ENCODE peak calls at places on chromosomes 7 and 10, in six cellular contexts. R is NCI-H2171 treated with DMSO at 0.1 percent for 48 hours; W is NCI-H2081; Z is CD8-positive, alpha-beta T cell; Q is hepatocyte; S is NCI-H82. N is an unnamed sample.

GRCh38 chr10:68543004-68543918 is 15.9 kb upstream of the SLC25A16 start:
- DNase-seq in Z (no peak), R (no peak), W (no peak), Q (peak; percentile 35), S (no peak), N (no peak)

GRCh38 chr10:18364987-18365775 is 225.0 kb downstream of the CACNB2 start:
- DNase-seq in S (peak; percentile 81), Z (no peak), W (no peak), Q (no peak), R (peak; percentile 53), N (no peak)

GRCh38 chr7:5422324-5423271 is 1.0 kb downstream of the TNRC18 start:
- DNase-seq in R (peak; percentile 46), S (peak; percentile 52), Q (peak; percentile 49), W (no peak), Z (no peak), N (no peak)

GRCh38 chr7:126698446-126698845 is 554.3 kb downstream of the GRM8 start:
- DNase-seq in R (no peak), W (no peak), Z (no peak), Q (no peak), S (no peak), N (no peak)

GRCh38 chr10:44035474-44036197 is 349.3 kb downstream of the CXCL12 start:
- DNase-seq in S (no peak), Q (no peak), R (no peak), Z (no peak), W (no peak), N (no peak)

GRCh38 chr7:9148687-9149086 is 715.3 kb downstream of the NXPH1 start:
- DNase-seq in W (no peak), Z (no peak), Q (no peak), R (no peak), S (no peak), N (no peak)

GRCh38 chr10:99457808-99458207 is 27.4 kb upstream of the GOT1 start:
- DNase-seq in Q (no peak), W (no peak), Z (no peak), S (no peak), R (no peak), N (no peak)

GRCh38 chr7:11910253-11910652 is 78.3 kb upstream of the THSD7A start:
- DNase-seq in Q (no peak), W (no peak), R (no peak), Z (no peak), S (no peak), N (no peak)

GRCh38 chr10:85667638-85668233 is 698.9 kb downstream of the GRID1 start:
- DNase-seq in R (no peak), Q (peak; percentile 44), Z (no peak), S (no peak), W (no peak), N (no peak)

GRCh38 chr10:78952018-78952417 is 116.7 kb upstream of the ZMIZ1 start:
- DNase-seq in Z (no peak), S (no peak), W (no peak), Q (no peak), R (no peak), N (no peak)

GRCh38 chr10:112904000-112904399 is 46.0 kb upstream of the TCF7L2 start:
- DNase-seq in S (no peak), Q (peak; percentile 15), R (no peak), Z (no peak), W (no peak), N (no peak)

GRCh38 chr10:14658331-14659122 is 116.2 kb downstream of the FAM107B start:
- DNase-seq in Z (peak; percentile 2), W (no peak), R (no peak), S (no peak), Q (no peak), N (no peak)

GRCh38 chr7:85770332-85770731 is 583.5 kb upstream of the SEMA3D start:
- DNase-seq in W (no peak), R (no peak), Z (no peak), Q (no peak), S (no peak), N (no peak)

GRCh38 chr10:11440250-11441150 is 170.9 kb downstream of the USP6NL start:
- DNase-seq in Q (no peak), W (no peak), R (no peak), Z (peak; percentile 25), S (no peak), N (no peak)

GRCh38 chr10:124450783-124451057 is 885 bp upstream of the NKX1-2 start:
- DNase-seq in Z (no peak), W (no peak), R (no peak), Q (no peak), S (no peak), N (no peak)

GRCh38 chr7:43092819-43093218 is 19.6 kb upstream of the HECW1 start:
- DNase-seq in Z (no peak), Q (no peak), S (no peak), R (no peak), W (no peak), N (no peak)

GRCh38 chr7:29853775-29854174 is 47.5 kb downstream of the WIPF3 start:
- DNase-seq in W (no peak), S (no peak), R (peak; percentile 41), Z (no peak), Q (no peak), N (no peak)

GRCh38 chr10:76435154-76435553 is 1003.7 kb downstream of the LRMDA start:
- DNase-seq in S (peak; percentile 12), Q (no peak), W (no peak), Z (no peak), R (no peak), N (no peak)

GRCh38 chr7:919114-919442 is 35.4 kb downstream of the ADAP1 start:
- DNase-seq in S (no peak), Z (no peak), Q (no peak), R (no peak), W (no peak), N (peak; percentile 1)

GRCh38 chr10:32155075-32155516 is 98.9 kb upstream of the KIF5B start:
- DNase-seq in W (no peak), Z (no peak), R (no peak), Q (no peak), S (no peak), N (no peak)

GRCh38 chr7:151566897-151567320 is 47.2 kb upstream of the RHEB start:
- DNase-seq in W (no peak), R (no peak), Q (peak; percentile 26), S (no peak), Z (no peak), N (no peak)

GRCh38 chr10:132310701-132311337 is 3.1 kb upstream of the STK32C start:
- DNase-seq in R (no peak), Z (no peak), Q (no peak), S (no peak), W (no peak), N (no peak)

GRCh38 chr10:25026463-25026862 is 10.1 kb downstream of the THNSL1 start:
- DNase-seq in S (no peak), R (no peak), Q (no peak), W (no peak), Z (no peak), N (no peak)

GRCh38 chr7:2629740-2630681 is 1.8 kb upstream of the TTYH3 start:
- DNase-seq in Z (no peak), W (no peak), R (no peak), Q (peak; percentile 79), S (no peak), N (no peak)

GRCh38 chr7:104160375-104160774 is 47.4 kb downstream of the ORC5 start:
- DNase-seq in S (no peak), R (peak; percentile 63), Q (peak; percentile 17), Z (no peak), W (no peak), N (no peak)

GRCh38 chr10:126080303-126080825 is 184.0 kb downstream of the FANK1 start:
- DNase-seq in R (no peak), Q (no peak), Z (no peak), W (no peak), S (no peak), N (no peak)

GRCh38 chr7:139976838-139977656 is 85.7 kb downstream of the PARP12 start:
- DNase-seq in S (no peak), Q (no peak), W (no peak), Z (no peak), R (no peak), N (no peak)

GRCh38 chr7:87111877-87112276 is 40.4 kb upstream of the DMTF1 start:
- DNase-seq in Q (no peak), S (no peak), Z (no peak), R (no peak), W (no peak), N (no peak)

GRCh38 chr10:96122824-96123223 is 7.3 kb upstream of the ZNF518A start:
- DNase-seq in Q (no peak), S (no peak), Z (no peak), W (no peak), R (no peak), N (no peak)

GRCh38 chr7:98949336-98950044 is 71.2 kb downstream of the TRRAP start:
- DNase-seq in R (no peak), Q (no peak), W (no peak), S (no peak), Z (no peak), N (no peak)

GRCh38 chr7:56537952-56538351 is 421.7 kb upstream of the NUPR2 start:
- DNase-seq in R (no peak), Q (no peak), W (no peak), S (peak; percentile 40), Z (no peak), N (no peak)

GRCh38 chr10:78856421-78856820 is 212.3 kb upstream of the ZMIZ1 start:
- DNase-seq in R (no peak), Z (peak; percentile 44), W (no peak), S (no peak), Q (no peak), N (no peak)

N was measured in effector CD4-positive, alpha-beta T cell.